ENCODE peak calls at places on chromosomes 1 and 21, in five cellular contexts. One of them, this sample, is unnamed.

GRCh38 chr1:32454726-32455125 is 10.1 kb upstream of the ZBTB8B start:
- DNase-seq in MG63: peak
- DNase-seq in stimulated activated CD8-positive, alpha-beta memory T cell treated with anti-CD3 and anti-CD28 coated beads, Interleukin-15, amount 100 ng/mL, for 4 hours: no peak
- DNase-seq in lower leg skin: no peak
- DNase-seq in GM19239: no peak
- DNase-seq in this sample: peak

GRCh38 chr1:39501666-39502065 is 10.2 kb downstream of the BMP8A start:
- DNase-seq in MG63: peak
- DNase-seq in stimulated activated CD8-positive, alpha-beta memory T cell treated with anti-CD3 and anti-CD28 coated beads, Interleukin-15, amount 100 ng/mL, for 4 hours: no peak
- DNase-seq in lower leg skin: no peak
- DNase-seq in GM19239: no peak
- DNase-seq in this sample: peak

GRCh38 chr21:26169611-26170470 is 729 bp downstream of the APP start:
- DNase-seq in MG63: peak
- DNase-seq in stimulated activated CD8-positive, alpha-beta memory T cell treated with anti-CD3 and anti-CD28 coated beads, Interleukin-15, amount 100 ng/mL, for 4 hours: no peak
- DNase-seq in lower leg skin: peak
- DNase-seq in GM19239: peak
- DNase-seq in this sample: peak

GRCh38 chr1:155127672-155128468 is at the start of gene EFNA1:
- DNase-seq in MG63: peak
- DNase-seq in stimulated activated CD8-positive, alpha-beta memory T cell treated with anti-CD3 and anti-CD28 coated beads, Interleukin-15, amount 100 ng/mL, for 4 hours: no peak
- DNase-seq in lower leg skin: peak
- DNase-seq in GM19239: no peak
- DNase-seq in this sample: peak

GRCh38 chr1:198175418-198176170 is 18.8 kb downstream of the NEK7 start:
- DNase-seq in MG63: no peak
- DNase-seq in stimulated activated CD8-positive, alpha-beta memory T cell treated with anti-CD3 and anti-CD28 coated beads, Interleukin-15, amount 100 ng/mL, for 4 hours: no peak
- DNase-seq in lower leg skin: no peak
- DNase-seq in GM19239: no peak
- DNase-seq in this sample: no peak

GRCh38 chr1:57879700-57880099 is 455.8 kb upstream of the DAB1 start:
- DNase-seq in MG63: no peak
- DNase-seq in stimulated activated CD8-positive, alpha-beta memory T cell treated with anti-CD3 and anti-CD28 coated beads, Interleukin-15, amount 100 ng/mL, for 4 hours: no peak
- DNase-seq in lower leg skin: no peak
- DNase-seq in GM19239: no peak
- DNase-seq in this sample: no peak

GRCh38 chr1:156508205-156508954 is 7.8 kb upstream of the MEF2D start:
- DNase-seq in MG63: peak
- DNase-seq in stimulated activated CD8-positive, alpha-beta memory T cell treated with anti-CD3 and anti-CD28 coated beads, Interleukin-15, amount 100 ng/mL, for 4 hours: no peak
- DNase-seq in lower leg skin: no peak
- DNase-seq in GM19239: no peak
- DNase-seq in this sample: no peak

GRCh38 chr21:39451332-39452206 is at the start of gene SH3BGR:
- DNase-seq in MG63: no peak
- DNase-seq in stimulated activated CD8-positive, alpha-beta memory T cell treated with anti-CD3 and anti-CD28 coated beads, Interleukin-15, amount 100 ng/mL, for 4 hours: no peak
- DNase-seq in lower leg skin: no peak
- DNase-seq in GM19239: no peak
- DNase-seq in this sample: peak

GRCh38 chr21:37496972-37497371 is 130.4 kb downstream of the DYRK1A start:
- DNase-seq in MG63: no peak
- DNase-seq in stimulated activated CD8-positive, alpha-beta memory T cell treated with anti-CD3 and anti-CD28 coated beads, Interleukin-15, amount 100 ng/mL, for 4 hours: no peak
- DNase-seq in lower leg skin: no peak
- DNase-seq in GM19239: no peak
- DNase-seq in this sample: no peak

GRCh38 chr1:17731460-17731859 is 23.7 kb upstream of the ACTL8 start:
- DNase-seq in MG63: no peak
- DNase-seq in stimulated activated CD8-positive, alpha-beta memory T cell treated with anti-CD3 and anti-CD28 coated beads, Interleukin-15, amount 100 ng/mL, for 4 hours: no peak
- DNase-seq in lower leg skin: no peak
- DNase-seq in GM19239: no peak
- DNase-seq in this sample: no peak

GRCh38 chr21:18142639-18143038 is 102.0 kb upstream of the CHODL start:
- DNase-seq in MG63: no peak
- DNase-seq in stimulated activated CD8-positive, alpha-beta memory T cell treated with anti-CD3 and anti-CD28 coated beads, Interleukin-15, amount 100 ng/mL, for 4 hours: no peak
- DNase-seq in lower leg skin: no peak
- DNase-seq in GM19239: no peak
- DNase-seq in this sample: no peak

GRCh38 chr21:41245509-41246135 is 71.0 kb upstream of the FAM3B start:
- DNase-seq in MG63: no peak
- DNase-seq in stimulated activated CD8-positive, alpha-beta memory T cell treated with anti-CD3 and anti-CD28 coated beads, Interleukin-15, amount 100 ng/mL, for 4 hours: no peak
- DNase-seq in lower leg skin: peak
- DNase-seq in GM19239: no peak
- DNase-seq in this sample: no peak

GRCh38 chr1:165891461-165891860 is 64.0 kb downstream of the UCK2 start:
- DNase-seq in MG63: no peak
- DNase-seq in stimulated activated CD8-positive, alpha-beta memory T cell treated with anti-CD3 and anti-CD28 coated beads, Interleukin-15, amount 100 ng/mL, for 4 hours: no peak
- DNase-seq in lower leg skin: no peak
- DNase-seq in GM19239: no peak
- DNase-seq in this sample: no peak

GRCh38 chr1:29503441-29503840 is 267.1 kb downstream of the PTPRU start:
- DNase-seq in MG63: no peak
- DNase-seq in stimulated activated CD8-positive, alpha-beta memory T cell treated with anti-CD3 and anti-CD28 coated beads, Interleukin-15, amount 100 ng/mL, for 4 hours: no peak
- DNase-seq in lower leg skin: peak
- DNase-seq in GM19239: no peak
- DNase-seq in this sample: no peak

GRCh38 chr1:200221614-200222282 is 188.1 kb downstream of the ZNF281 start:
- DNase-seq in MG63: no peak
- DNase-seq in stimulated activated CD8-positive, alpha-beta memory T cell treated with anti-CD3 and anti-CD28 coated beads, Interleukin-15, amount 100 ng/mL, for 4 hours: no peak
- DNase-seq in lower leg skin: no peak
- DNase-seq in GM19239: no peak
- DNase-seq in this sample: no peak

GRCh38 chr21:20551939-20552338 is 446.3 kb upstream of the NCAM2 start:
- DNase-seq in MG63: no peak
- DNase-seq in stimulated activated CD8-positive, alpha-beta memory T cell treated with anti-CD3 and anti-CD28 coated beads, Interleukin-15, amount 100 ng/mL, for 4 hours: no peak
- DNase-seq in lower leg skin: no peak
- DNase-seq in GM19239: no peak
- DNase-seq in this sample: no peak

GRCh38 chr1:246497331-246497915 is 9.7 kb downstream of the SMYD3 start:
- DNase-seq in MG63: no peak
- DNase-seq in stimulated activated CD8-positive, alpha-beta memory T cell treated with anti-CD3 and anti-CD28 coated beads, Interleukin-15, amount 100 ng/mL, for 4 hours: no peak
- DNase-seq in lower leg skin: no peak
- DNase-seq in GM19239: peak
- DNase-seq in this sample: peak

GRCh38 chr1:89866568-89866967 is 45.7 kb downstream of the LRRC8D start:
- DNase-seq in MG63: no peak
- DNase-seq in stimulated activated CD8-positive, alpha-beta memory T cell treated with anti-CD3 and anti-CD28 coated beads, Interleukin-15, amount 100 ng/mL, for 4 hours: no peak
- DNase-seq in lower leg skin: no peak
- DNase-seq in GM19239: no peak
- DNase-seq in this sample: no peak

GRCh38 chr1:234047113-234047512 is 142.6 kb downstream of the SLC35F3 start:
- DNase-seq in MG63: no peak
- DNase-seq in stimulated activated CD8-positive, alpha-beta memory T cell treated with anti-CD3 and anti-CD28 coated beads, Interleukin-15, amount 100 ng/mL, for 4 hours: no peak
- DNase-seq in lower leg skin: no peak
- DNase-seq in GM19239: no peak
- DNase-seq in this sample: peak

GRCh38 chr1:235910357-235911299 is 43.9 kb upstream of the LYST start:
- DNase-seq in MG63: peak
- DNase-seq in stimulated activated CD8-positive, alpha-beta memory T cell treated with anti-CD3 and anti-CD28 coated beads, Interleukin-15, amount 100 ng/mL, for 4 hours: no peak
- DNase-seq in lower leg skin: peak
- DNase-seq in GM19239: no peak
- DNase-seq in this sample: peak

GRCh38 chr1:3630914-3631313 is 6.1 kb downstream of the TPRG1L start:
- DNase-seq in MG63: no peak
- DNase-seq in stimulated activated CD8-positive, alpha-beta memory T cell treated with anti-CD3 and anti-CD28 coated beads, Interleukin-15, amount 100 ng/mL, for 4 hours: no peak
- DNase-seq in lower leg skin: no peak
- DNase-seq in GM19239: no peak
- DNase-seq in this sample: no peak

GRCh38 chr1:33280091-33280661 is 23.9 kb downstream of the ZNF362 start:
- DNase-seq in MG63: no peak
- DNase-seq in stimulated activated CD8-positive, alpha-beta memory T cell treated with anti-CD3 and anti-CD28 coated beads, Interleukin-15, amount 100 ng/mL, for 4 hours: no peak
- DNase-seq in lower leg skin: peak
- DNase-seq in GM19239: no peak
- DNase-seq in this sample: no peak

GRCh38 chr21:38241029-38241740 is 15.6 kb upstream of the KCNJ15 start:
- DNase-seq in MG63: peak
- DNase-seq in stimulated activated CD8-positive, alpha-beta memory T cell treated with anti-CD3 and anti-CD28 coated beads, Interleukin-15, amount 100 ng/mL, for 4 hours: no peak
- DNase-seq in lower leg skin: peak
- DNase-seq in GM19239: no peak
- DNase-seq in this sample: peak

GRCh38 chr1:45557422-45557944 is 6.9 kb downstream of the AKR1A1 start:
- DNase-seq in MG63: no peak
- DNase-seq in stimulated activated CD8-positive, alpha-beta memory T cell treated with anti-CD3 and anti-CD28 coated beads, Interleukin-15, amount 100 ng/mL, for 4 hours: no peak
- DNase-seq in lower leg skin: no peak
- DNase-seq in GM19239: no peak
- DNase-seq in this sample: no peak

GRCh38 chr21:14403681-14404318 is 20.9 kb upstream of the HSPA13 start:
- DNase-seq in MG63: no peak
- DNase-seq in stimulated activated CD8-positive, alpha-beta memory T cell treated with anti-CD3 and anti-CD28 coated beads, Interleukin-15, amount 100 ng/mL, for 4 hours: no peak
- DNase-seq in lower leg skin: no peak
- DNase-seq in GM19239: no peak
- DNase-seq in this sample: no peak